ENCODE peak calls at places on chromosomes 16 and 17, in six cellular contexts. I, R, J, T, A and P are unnamed samples.

GRCh38 chr16:3027983-3028715 is 4.3 kb downstream of the THOC6 start:
- DNase-seq in I (peak; percentile 57), R (peak; percentile 97), J (peak; percentile 98), T (peak; percentile 91), A (peak; percentile 83), P (peak; percentile 69)

GRCh38 chr17:13594310-13594709 is 7.4 kb downstream of the HS3ST3A1 start:
- DNase-seq in I (no peak), R (no peak), J (no peak), T (no peak), A (no peak), P (peak; percentile 16)

GRCh38 chr17:77804796-77805426 is 153.6 kb upstream of the TNRC6C start:
- DNase-seq in I (no peak), R (no peak), J (no peak), T (no peak), A (no peak), P (no peak)

GRCh38 chr17:63657776-63658175 is 35.6 kb downstream of the MAP3K3 start:
- DNase-seq in I (no peak), R (no peak), J (no peak), T (no peak), A (no peak), P (no peak)

GRCh38 chr16:49471038-49471727 is 97.6 kb downstream of the C16orf78 start:
- DNase-seq in I (no peak), R (peak; percentile 9), J (peak; percentile 14), T (no peak), A (no peak), P (no peak)

GRCh38 chr17:2111691-2112090 is 56.8 kb downstream of the HIC1 start:
- DNase-seq in I (peak; percentile 97), R (no peak), J (no peak), T (no peak), A (peak; percentile 51), P (peak; percentile 86)

GRCh38 chr17:57268176-57268575 is 11.9 kb downstream of the MSI2 start:
- DNase-seq in I (no peak), R (no peak), J (no peak), T (no peak), A (no peak), P (no peak)

GRCh38 chr16:49409121-49409520 is 35.5 kb downstream of the C16orf78 start:
- DNase-seq in I (no peak), R (peak; percentile 4), J (no peak), T (no peak), A (no peak), P (no peak)

DNA sequence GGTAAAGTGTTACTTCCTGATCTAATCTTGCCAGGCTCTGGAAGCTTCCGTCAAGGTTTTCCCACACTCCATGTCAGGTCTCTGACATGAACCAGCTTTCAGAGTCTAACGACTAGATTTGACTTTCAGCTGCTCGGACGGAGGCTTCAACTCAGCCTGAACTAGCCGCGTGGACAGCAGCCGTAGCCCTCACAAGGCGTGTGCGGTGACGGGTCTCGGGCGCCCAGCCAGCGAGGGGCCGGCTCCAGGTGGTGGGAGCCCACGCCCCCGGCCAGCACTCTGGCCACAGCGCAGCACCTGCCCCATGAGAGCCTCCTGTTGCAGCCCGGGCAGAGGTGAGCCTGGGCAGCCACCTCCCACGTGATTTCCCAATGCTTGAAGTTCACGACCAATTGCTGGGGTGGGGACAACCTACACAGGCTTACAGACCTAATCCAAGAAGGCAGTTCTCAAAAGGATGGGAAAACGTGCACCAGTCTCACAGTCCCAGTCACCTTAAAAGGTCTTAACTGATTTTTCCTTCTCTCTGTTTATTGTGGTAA is 45.5 kb downstream of the TBC1D16 start:
- DNase-seq in I (no peak), R (no peak), J (no peak), T (no peak), A (no peak), P (no peak)
- H3K4me1 ChIP-seq in I (peaks cover 41% of the 10 kb centered on the region), R (peaks cover 3% of the 10 kb centered on the region), J (peaks cover 15% of the 10 kb centered on the region), T (peaks cover 25% of the 10 kb centered on the region), A (peaks cover 60% of the 10 kb centered on the region), P (peaks cover 53% of the 10 kb centered on the region)

DNA sequence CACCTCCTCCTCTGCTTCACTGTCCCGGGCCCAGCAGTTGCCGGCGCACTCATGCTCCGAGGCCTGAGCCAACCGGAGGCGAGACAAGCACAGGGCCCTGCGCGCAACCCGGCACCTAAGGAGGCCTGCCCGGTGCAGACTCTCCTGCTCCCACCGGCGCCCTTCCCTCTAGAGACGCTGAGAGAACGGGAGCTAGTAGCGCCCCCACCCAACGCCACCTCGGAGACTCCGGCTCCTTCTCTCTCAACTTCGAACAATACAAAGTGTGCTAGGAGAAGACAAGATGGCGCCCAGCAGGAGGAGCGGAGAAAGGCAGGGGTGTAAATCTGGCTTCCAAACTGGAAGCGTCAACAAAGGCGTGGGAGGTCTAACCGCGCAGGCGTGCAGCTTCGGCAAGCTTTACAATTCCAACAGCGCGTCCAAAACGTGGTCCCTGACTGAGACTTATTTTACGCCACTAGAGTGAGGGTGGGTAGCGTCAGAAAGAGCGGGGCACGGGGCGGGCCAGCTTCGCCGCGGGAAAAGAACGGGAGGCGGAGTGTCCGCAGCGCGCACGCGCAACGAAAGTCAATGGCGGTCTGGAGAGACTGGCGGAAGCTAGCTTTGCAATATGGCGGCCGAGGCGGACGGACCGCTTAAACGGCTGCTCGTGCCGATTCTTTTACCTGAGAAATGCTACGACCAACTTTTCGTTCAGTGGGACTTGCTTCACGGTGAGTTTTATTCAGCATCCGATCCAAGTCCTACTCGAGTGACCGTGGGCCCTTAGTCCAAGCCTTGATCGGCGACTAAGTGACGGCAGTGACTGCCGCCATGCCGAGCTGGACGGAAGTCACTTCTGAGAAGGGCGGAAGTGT is at the start of gene MPDU1:
- DNase-seq in I (peak; percentile 96), R (peak; percentile 98), J (peak; percentile 95), T (peak; percentile 96), A (peak; percentile 96), P (peak; percentile 96)
- H2AFZ ChIP-seq in I (peak within 1 kb of the TSS; percentile 99), R (no peak within 1 kb of the TSS), J (peak within 1 kb of the TSS; percentile 68), T (peak within 1 kb of the TSS; percentile 86), A (peak within 1 kb of the TSS; percentile 77), P (no peak within 1 kb of the TSS)

GRCh38 chr17:50208611-50209061 is 7.2 kb upstream of the COL1A1 start:
- DNase-seq in I (no peak), R (no peak), J (peak; percentile 39), T (no peak), A (no peak), P (peak; percentile 25)

GRCh38 chr17:50210249-50211225 is 9.1 kb upstream of the COL1A1 start:
- DNase-seq in I (peak; percentile 99), R (peak; percentile 94), J (peak; percentile 67), T (no peak), A (no peak), P (peak; percentile 100)

GRCh38 chr17:50209133-50209471 is 7.7 kb upstream of the COL1A1 start:
- DNase-seq in I (no peak), R (no peak), J (no peak), T (no peak), A (no peak), P (no peak)

GRCh38 chr17:50207792-50208567 is 6.5 kb upstream of the COL1A1 start:
- DNase-seq in I (no peak), R (peak; percentile 84), J (peak; percentile 58), T (no peak), A (no peak), P (no peak)

GRCh38 chr17:50209472-50210248 is 8.2 kb upstream of the COL1A1 start:
- DNase-seq in I (peak; percentile 100), R (peak; percentile 95), J (peak; percentile 72), T (no peak), A (no peak), P (peak; percentile 99)
- H3K23ac ChIP-seq in I (peak overlapping the region; percentile 100), R (no peak overlapping the region), J (no peak overlapping the region), T (peak overlapping the region; percentile 55), A (no peak overlapping the region), P (no peak overlapping the region)

DNA sequence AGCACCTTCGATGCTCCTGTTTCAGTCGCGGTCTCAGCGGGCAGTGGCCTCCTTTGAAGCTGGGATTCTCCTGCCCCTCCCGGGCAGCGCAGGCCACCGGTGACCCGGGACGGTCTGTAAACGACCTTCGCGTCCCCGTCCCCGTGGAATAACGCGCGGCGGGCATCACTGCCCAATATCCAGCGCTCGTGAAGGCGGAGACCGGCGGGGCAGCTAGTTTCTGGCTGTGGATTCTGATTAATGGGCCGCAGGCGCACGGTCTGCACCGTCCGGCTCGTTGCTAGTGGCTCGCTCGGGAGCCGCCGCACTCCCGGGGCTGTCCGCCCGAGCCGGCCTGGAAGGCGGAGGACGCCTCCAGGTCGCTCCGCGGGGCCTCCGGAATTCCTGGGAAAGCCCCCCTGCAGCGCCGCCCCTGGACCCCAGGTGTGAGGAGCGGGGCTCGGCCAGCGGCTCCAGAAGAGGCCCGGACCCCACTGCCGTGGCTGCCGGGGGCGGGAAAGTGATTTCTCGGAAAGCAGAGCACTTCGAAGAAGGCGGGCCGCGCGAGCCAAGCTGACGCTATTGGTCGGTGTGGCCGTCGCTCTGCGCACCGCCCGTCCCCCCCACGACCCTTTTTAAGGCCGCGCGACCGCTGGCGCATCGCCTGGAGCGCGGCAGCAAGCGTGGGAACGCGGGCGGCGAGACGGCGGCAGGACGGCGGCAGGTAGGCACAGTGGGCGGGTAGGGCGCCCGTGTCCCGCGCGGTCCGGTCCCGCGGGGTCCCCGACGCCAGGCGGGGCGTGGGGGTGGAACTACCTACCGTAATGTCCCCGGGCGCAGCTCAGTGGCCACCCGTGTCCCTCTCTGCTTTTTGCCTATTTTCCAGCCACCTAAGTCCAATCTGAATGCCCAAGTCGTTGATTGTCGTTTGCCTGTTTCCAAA is at the start of gene IRF8:
- DNase-seq in I (no peak), R (peak; percentile 72), J (peak; percentile 84), T (peak; percentile 81), A (peak; percentile 64), P (peak; percentile 71)
- H3K4me1 ChIP-seq in I (no peaks in the 10 kb centered on the region), R (no peaks in the 10 kb centered on the region), J (no peaks in the 10 kb centered on the region), T (peaks cover 14% of the 10 kb centered on the region), A (peaks cover 10% of the 10 kb centered on the region), P (peaks cover 9% of the 10 kb centered on the region)

DNA sequence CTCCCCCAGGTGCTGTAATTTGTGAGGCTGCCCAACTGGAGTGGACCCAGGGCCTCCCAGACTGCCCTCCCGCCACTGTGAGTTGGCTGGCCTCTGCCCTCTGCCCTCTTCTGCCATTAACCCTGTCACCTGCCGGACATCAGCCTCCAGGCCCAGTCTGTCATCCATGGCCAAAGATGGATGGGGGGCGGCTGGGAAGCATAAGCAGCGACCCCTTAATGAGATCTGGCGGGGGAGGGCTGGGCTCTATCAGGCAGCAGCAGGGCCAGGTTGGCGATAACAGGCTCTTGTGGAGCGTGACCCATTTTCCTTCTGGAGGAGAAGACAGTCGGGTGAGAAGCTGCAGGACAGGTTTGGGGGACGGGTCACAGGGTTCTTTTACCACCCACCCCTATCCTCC is 25.3 kb downstream of the CDK5RAP3 start:
- DNase-seq in I (no peak), R (no peak), J (no peak), T (no peak), A (no peak), P (no peak)
- H2AFZ ChIP-seq in I (peak overlapping the region; percentile 32), R (no peak overlapping the region), J (no peak overlapping the region), T (no peak overlapping the region), A (no peak overlapping the region), P (no peak overlapping the region)

DNA sequence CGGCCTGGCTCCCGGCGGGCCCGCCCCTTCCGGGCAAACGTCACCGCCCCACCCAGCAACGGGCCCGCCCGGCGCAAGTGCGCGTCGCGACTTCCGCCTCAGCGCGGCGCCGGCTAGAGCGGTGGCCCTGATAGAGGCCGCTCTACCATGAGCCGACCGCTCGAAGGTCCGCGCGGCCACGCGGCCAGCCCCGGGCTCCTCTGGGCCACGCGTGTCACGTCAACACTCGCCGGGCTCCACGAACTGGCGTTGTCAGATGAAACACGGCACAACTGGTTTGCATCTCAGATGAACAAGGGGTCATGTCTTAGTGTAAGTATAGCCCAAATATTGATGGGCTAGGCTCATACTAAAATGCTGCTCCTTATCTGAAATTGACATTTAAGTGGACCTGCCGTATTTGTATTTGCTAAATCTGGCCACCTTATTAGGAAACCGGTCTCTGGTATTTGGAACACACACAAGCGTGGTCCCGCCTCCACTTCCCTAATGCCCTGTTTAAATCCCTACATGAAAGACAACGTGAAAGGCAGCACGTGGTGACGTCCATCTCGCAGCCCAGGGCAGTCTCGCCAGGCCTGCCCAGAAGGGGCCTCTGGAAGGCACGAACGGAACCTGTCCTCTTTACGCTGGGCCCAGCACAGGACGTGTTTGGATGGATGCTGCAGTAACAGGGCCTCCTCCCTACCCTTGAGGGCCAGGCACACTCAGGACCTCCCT is at the start of gene ZNF598:
- DNase-seq in I (peak; percentile 84), R (peak; percentile 72), J (peak; percentile 82), T (peak; percentile 83), A (peak; percentile 83), P (peak; percentile 88)
- H3K23ac ChIP-seq in I (peak within 1 kb of the TSS; percentile 97), R (no peak within 1 kb of the TSS), J (no peak within 1 kb of the TSS), T (peak within 1 kb of the TSS; percentile 48), A (no peak within 1 kb of the TSS), P (no peak within 1 kb of the TSS)